ENCODE peak calls at places on chromosomes 13 and 19, in nine cellular contexts. One of them, this sample, is unnamed.
A peak's percentile ranks its signal among the peaks of the same experiment; 100 is the strongest.

GRCh38 chr19:42214810-42215209 is 2.7 kb downstream of the DEDD2 start:
- DNase-seq in skeletal muscle cell: no peak
- DNase-seq in fibroblast of lung: no peak
- DNase-seq in WTC11: no peak
- DNase-seq in MV-4-11: no peak
- DNase-seq in stimulated activated CD4-positive, alpha-beta T cell treated with anti-CD3 and anti-CD28 coated beads, Interleukin-15, amount 100 ng/mL, for 1 hour: no peak
- DNase-seq in T-helper 17 cell: no peak
- DNase-seq in tibial artery: no peak
- DNase-seq in stomach: no peak
- DNase-seq in this sample: no peak

GRCh38 chr19:17306285-17306714 is 628 bp downstream of the MRPL34 start:
- DNase-seq in skeletal muscle cell: no peak
- DNase-seq in tibial artery: no peak
- DNase-seq in WTC11: no peak
- DNase-seq in MV-4-11: no peak
- DNase-seq in stimulated activated CD4-positive, alpha-beta T cell treated with anti-CD3 and anti-CD28 coated beads, Interleukin-15, amount 100 ng/mL, for 1 hour: no peak
- DNase-seq in stomach: no peak
- DNase-seq in T-helper 17 cell: no peak
- DNase-seq in fibroblast of lung: no peak
- DNase-seq in this sample: no peak

GRCh38 chr19:2724148-2724557 is 3.0 kb upstream of the DIRAS1 start:
- DNase-seq in skeletal muscle cell: no peak
- DNase-seq in MV-4-11: no peak
- DNase-seq in T-helper 17 cell: no peak
- DNase-seq in stimulated activated CD4-positive, alpha-beta T cell treated with anti-CD3 and anti-CD28 coated beads, Interleukin-15, amount 100 ng/mL, for 1 hour: no peak
- DNase-seq in tibial artery: no peak
- DNase-seq in fibroblast of lung: no peak
- DNase-seq in WTC11: no peak
- DNase-seq in stomach: no peak
- DNase-seq in this sample: no peak

GRCh38 chr13:113630296-113630695 is 27.7 kb downstream of the ATP4B start:
- DNase-seq in stomach: no peak
- DNase-seq in stimulated activated CD4-positive, alpha-beta T cell treated with anti-CD3 and anti-CD28 coated beads, Interleukin-15, amount 100 ng/mL, for 1 hour: no peak
- DNase-seq in tibial artery: no peak
- DNase-seq in MV-4-11: no peak
- DNase-seq in WTC11: no peak
- DNase-seq in fibroblast of lung: no peak
- DNase-seq in T-helper 17 cell: no peak
- DNase-seq in skeletal muscle cell: no peak
- DNase-seq in this sample: no peak

GRCh38 chr13:110103479-110103878 is 203.5 kb downstream of the COL4A1 start:
- DNase-seq in T-helper 17 cell: no peak
- DNase-seq in WTC11: no peak
- DNase-seq in stimulated activated CD4-positive, alpha-beta T cell treated with anti-CD3 and anti-CD28 coated beads, Interleukin-15, amount 100 ng/mL, for 1 hour: no peak
- DNase-seq in stomach: no peak
- DNase-seq in skeletal muscle cell: no peak
- DNase-seq in tibial artery: no peak
- DNase-seq in MV-4-11: no peak
- DNase-seq in fibroblast of lung: peak; percentile 47
- DNase-seq in this sample: no peak

GRCh38 chr19:18304496-18305312 is 18.2 kb downstream of the LSM4 start:
- DNase-seq in skeletal muscle cell: peak; percentile 67
- DNase-seq in MV-4-11: peak; percentile 91
- DNase-seq in fibroblast of lung: peak; percentile 80
- DNase-seq in WTC11: peak; percentile 45
- DNase-seq in stomach: peak; percentile 80
- DNase-seq in stimulated activated CD4-positive, alpha-beta T cell treated with anti-CD3 and anti-CD28 coated beads, Interleukin-15, amount 100 ng/mL, for 1 hour: peak; percentile 76
- DNase-seq in tibial artery: peak; percentile 97
- DNase-seq in T-helper 17 cell: peak; percentile 71
- DNase-seq in this sample: peak; percentile 81

GRCh38 chr19:53612762-53613526 is 18.9 kb upstream of the DPRX start:
- DNase-seq in T-helper 17 cell: no peak
- DNase-seq in skeletal muscle cell: no peak
- DNase-seq in MV-4-11: no peak
- DNase-seq in fibroblast of lung: no peak
- DNase-seq in stimulated activated CD4-positive, alpha-beta T cell treated with anti-CD3 and anti-CD28 coated beads, Interleukin-15, amount 100 ng/mL, for 1 hour: no peak
- DNase-seq in stomach: no peak
- DNase-seq in tibial artery: no peak
- DNase-seq in WTC11: peak; percentile 82
- DNase-seq in this sample: no peak

GRCh38 chr13:111493468-111493867 is 173.0 kb downstream of the TEX29 start:
- DNase-seq in fibroblast of lung: no peak
- DNase-seq in WTC11: no peak
- DNase-seq in stimulated activated CD4-positive, alpha-beta T cell treated with anti-CD3 and anti-CD28 coated beads, Interleukin-15, amount 100 ng/mL, for 1 hour: no peak
- DNase-seq in MV-4-11: no peak
- DNase-seq in T-helper 17 cell: no peak
- DNase-seq in skeletal muscle cell: no peak
- DNase-seq in stomach: peak; percentile 18
- DNase-seq in tibial artery: peak; percentile 21
- DNase-seq in this sample: no peak

GRCh38 chr13:98345103-98345899 is 168.2 kb upstream of the RNF113B start:
- DNase-seq in fibroblast of lung: no peak
- DNase-seq in WTC11: no peak
- DNase-seq in skeletal muscle cell: no peak
- DNase-seq in MV-4-11: no peak
- DNase-seq in T-helper 17 cell: no peak
- DNase-seq in stimulated activated CD4-positive, alpha-beta T cell treated with anti-CD3 and anti-CD28 coated beads, Interleukin-15, amount 100 ng/mL, for 1 hour: no peak
- DNase-seq in stomach: peak; percentile 34
- DNase-seq in tibial artery: no peak
- DNase-seq in this sample: no peak

GRCh38 chr13:48778551-48779088 is 124.9 kb downstream of the CYSLTR2 start:
- DNase-seq in T-helper 17 cell: no peak
- DNase-seq in tibial artery: no peak
- DNase-seq in MV-4-11: no peak
- DNase-seq in WTC11: no peak
- DNase-seq in fibroblast of lung: no peak
- DNase-seq in stimulated activated CD4-positive, alpha-beta T cell treated with anti-CD3 and anti-CD28 coated beads, Interleukin-15, amount 100 ng/mL, for 1 hour: no peak
- DNase-seq in skeletal muscle cell: no peak
- DNase-seq in stomach: no peak
- DNase-seq in this sample: no peak

GRCh38 chr19:5001547-5002131 is 32.7 kb downstream of the KDM4B start:
- DNase-seq in T-helper 17 cell: no peak
- DNase-seq in fibroblast of lung: peak; percentile 57
- DNase-seq in tibial artery: no peak
- DNase-seq in WTC11: peak; percentile 66
- DNase-seq in skeletal muscle cell: no peak
- DNase-seq in stomach: no peak
- DNase-seq in MV-4-11: peak; percentile 58
- DNase-seq in stimulated activated CD4-positive, alpha-beta T cell treated with anti-CD3 and anti-CD28 coated beads, Interleukin-15, amount 100 ng/mL, for 1 hour: peak; percentile 18
- DNase-seq in this sample: peak; percentile 33